ENCODE peak calls at places on chromosomes 13 and 19, in nine cellular contexts. N is cardiac muscle cell; Y is CD8-positive, alpha-beta T cell; P is body of pancreas; C is endodermal cell; J is psoas muscle; D is OCI-LY7; A is mucosa of descending colon; L is tibial artery. G is an unnamed sample. For H3K36me3, the result is how much of the 10 kb centered on the place peaks cover.

GRCh38 chr19:49602806-49603205 is 11.8 kb downstream of the PRR12 start:
- DNase-seq in D (no peak), N (no peak), J (no peak), C (no peak), L (no peak), A (no peak), P (no peak), Y (no peak), G (no peak)

GRCh38 chr13:27194895-27195764 is 23.5 kb upstream of the USP12 start:
- DNase-seq in D (no peak), A (no peak), L (no peak), C (no peak), Y (no peak), J (no peak), N (peak), P (no peak), G (peak)

GRCh38 chr19:29105629-29106352 is 107.2 kb downstream of the UQCRFS1 start:
- DNase-seq in J (no peak), N (no peak), P (no peak), D (no peak), Y (no peak), C (no peak), L (peak), A (no peak), G (no peak)

GRCh38 chr19:45667620-45668341 is at the start of gene GIPR:
- DNase-seq in L (no peak), D (peak), N (no peak), A (peak), Y (peak), P (peak), C (peak), J (peak), G (no peak)

GRCh38 chr13:95745752-95746151 is 68.8 kb downstream of the DNAJC3 start:
- DNase-seq in D (no peak), L (no peak), P (no peak), C (no peak), J (no peak), N (peak), A (no peak), Y (no peak), G (no peak)

GRCh38 chr13:71395053-71395452 is 472.0 kb downstream of the DACH1 start:
- DNase-seq in C (no peak), D (no peak), J (no peak), A (no peak), N (no peak), Y (no peak), L (no peak), P (no peak), G (no peak)

GRCh38 chr13:98768522-98768921 is 16.1 kb upstream of the SLC15A1 start:
- DNase-seq in C (no peak), P (no peak), L (no peak), D (no peak), N (no peak), Y (no peak), A (no peak), J (no peak), G (no peak)

GRCh38 chr19:47005164-47005641 is 14.4 kb upstream of the NPAS1 start:
- DNase-seq in Y (no peak), J (no peak), D (no peak), P (no peak), N (no peak), A (no peak), L (no peak), C (peak), G (no peak)

GRCh38 chr13:21849323-21849722 is 178.4 kb downstream of the FGF9 start:
- DNase-seq in Y (no peak), N (peak), A (peak), P (peak), L (no peak), C (peak), D (peak), J (no peak), G (no peak)

GRCh38 chr13:92547256-92547655 is 679.4 kb upstream of the GPC6 start:
- DNase-seq in Y (no peak), P (no peak), L (no peak), J (no peak), A (no peak), D (no peak), N (peak), C (no peak), G (peak)

GRCh38 chr19:51016798-51017683 is 2.5 kb downstream of the KLK10 start:
- DNase-seq in J (no peak), D (peak), A (peak), N (peak), L (no peak), P (peak), Y (peak), C (peak), G (no peak)

GRCh38 chr13:20160346-20161274 is at the start of gene GJA3:
- DNase-seq in D (no peak), Y (peak), A (peak), P (peak), C (peak), L (no peak), J (no peak), N (peak), G (no peak)

GRCh38 chr19:38190793-38191192 is 33.2 kb downstream of the DPF1 start:
- DNase-seq in N (no peak), L (no peak), A (no peak), P (no peak), J (no peak), C (no peak), Y (no peak), D (no peak), G (no peak)

GRCh38 chr19:45250832-45251451 is at the start of gene MARK4:
- DNase-seq in C (peak), N (peak), L (peak), D (peak), Y (peak), J (peak), A (peak), P (peak), G (no peak)

GRCh38 chr19:19575411-19575810 is 37.3 kb downstream of the CILP2 start:
- DNase-seq in J (no peak), L (no peak), A (no peak), Y (no peak), N (no peak), D (no peak), P (no peak), C (peak), G (no peak)

GRCh38 chr19:41936961-41937360 is 8.7 kb upstream of the ERFL start:
- DNase-seq in D (no peak), J (no peak), A (no peak), Y (no peak), N (no peak), P (no peak), L (no peak), C (peak), G (no peak)

DNA sequence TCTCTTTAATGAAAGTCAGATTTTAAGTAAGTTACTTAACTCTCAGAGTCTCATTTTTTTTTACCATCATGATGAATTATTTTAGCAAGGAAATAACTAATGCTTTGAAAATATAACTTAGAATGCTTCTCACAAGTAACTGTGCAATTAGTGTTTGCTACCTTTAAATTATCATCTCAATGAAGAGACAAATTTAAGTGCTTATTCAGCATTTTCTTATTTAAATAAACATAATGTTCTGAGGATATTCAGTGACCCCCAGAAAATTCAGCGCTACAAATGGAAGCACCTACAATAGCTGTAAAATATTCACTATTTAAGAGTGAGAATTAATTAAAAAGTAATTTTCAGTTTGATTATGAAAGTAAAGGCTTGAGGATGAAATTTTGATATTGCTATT is 527.2 kb downstream of the SLITRK1 start:
- DNase-seq in J (no peak), L (no peak), D (no peak), P (no peak), A (no peak), Y (no peak), N (no peak), C (no peak), G (no peak)
- TF ChIP-seq CTCF in J (no peak), L (no peak), D (no peak), P (no peak), A (no peak), Y (no peak), N (no peak), C (no peak), G (no peak)

GRCh38 chr19:6092329-6093286 is 17.7 kb downstream of the RFX2 start:
- DNase-seq in Y (no peak), C (peak), J (peak), L (peak), A (peak), D (no peak), P (peak), N (peak), G (peak)
- H3K4me3 ChIP-seq in Y (no peak), C (peak), J (peak), L (peak), A (no peak), D (no peak), P (no peak), N (no peak), G (no peak)

DNA sequence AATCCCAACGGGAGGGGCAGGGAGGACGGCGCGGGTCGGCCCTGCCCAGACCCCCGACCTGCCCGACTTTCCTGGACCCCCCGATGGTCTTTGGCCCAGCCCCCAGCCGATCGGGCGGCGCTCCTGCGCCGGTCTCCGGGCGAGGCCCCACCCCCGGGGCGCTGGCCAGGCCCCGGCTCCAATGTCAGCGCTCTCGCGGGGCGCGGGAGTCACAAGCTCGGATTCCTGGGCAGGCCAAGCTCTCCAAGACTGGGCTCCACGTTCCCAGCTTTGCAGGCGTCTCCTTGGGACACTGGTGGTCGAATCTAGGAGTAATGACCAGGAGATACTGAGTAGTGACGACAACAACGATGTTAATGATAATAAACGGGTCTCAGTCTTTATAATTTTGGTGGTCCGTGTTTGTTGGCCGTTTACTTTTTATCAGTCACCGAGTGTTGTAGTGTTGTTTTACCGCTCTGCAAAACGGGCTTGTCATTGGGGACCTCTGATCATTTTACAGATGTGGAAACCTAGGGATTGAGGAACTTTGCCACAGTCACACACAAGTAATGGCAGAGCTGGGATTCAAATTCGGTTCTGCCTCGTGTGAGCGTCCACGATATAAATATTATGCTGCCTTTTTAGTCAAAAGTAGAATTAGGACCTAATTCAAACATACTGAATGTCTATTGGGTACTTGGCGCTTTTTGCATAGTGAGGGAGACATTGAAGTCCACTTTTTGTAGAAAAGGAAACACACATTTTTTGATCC is 607 bp downstream of the RAD23A start:
- DNase-seq in A (peak), C (peak), D (peak), P (peak), N (peak), J (peak), L (peak), Y (peak), G (no peak)
- H3K36me3 ChIP-seq in A (under half), C (half or more), D (half or more), P (under half), N (half or more), J (half or more), L (half or more), Y (half or more), G (under half)

DNA sequence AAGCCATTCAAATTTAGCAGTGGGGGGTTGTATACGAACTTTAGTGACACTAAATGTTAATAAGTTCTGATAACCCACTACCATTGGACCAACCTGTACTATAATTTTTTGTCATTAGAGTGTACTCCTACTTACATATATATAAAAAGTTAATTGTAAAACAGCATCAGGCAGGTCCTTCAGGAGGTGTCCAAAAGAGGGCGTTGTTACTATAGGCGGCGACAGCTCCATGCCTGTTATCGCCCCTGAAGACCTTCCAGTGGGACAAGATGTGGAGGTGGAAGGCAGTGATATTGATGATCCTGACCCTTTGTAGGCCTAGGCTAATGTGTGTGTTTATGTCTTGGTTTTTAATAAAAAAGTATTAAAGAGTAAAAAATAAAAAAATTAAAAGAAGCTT is 27.5 kb downstream of the SPRYD7 start:
- DNase-seq in D (peak), A (peak), J (no peak), L (no peak), N (no peak), P (no peak), C (peak), Y (no peak), G (no peak)
- TF ChIP-seq CTCF in D (peak), A (no peak), J (no peak), L (no peak), N (no peak), P (no peak), C (peak), Y (no peak), G (no peak)

DNA sequence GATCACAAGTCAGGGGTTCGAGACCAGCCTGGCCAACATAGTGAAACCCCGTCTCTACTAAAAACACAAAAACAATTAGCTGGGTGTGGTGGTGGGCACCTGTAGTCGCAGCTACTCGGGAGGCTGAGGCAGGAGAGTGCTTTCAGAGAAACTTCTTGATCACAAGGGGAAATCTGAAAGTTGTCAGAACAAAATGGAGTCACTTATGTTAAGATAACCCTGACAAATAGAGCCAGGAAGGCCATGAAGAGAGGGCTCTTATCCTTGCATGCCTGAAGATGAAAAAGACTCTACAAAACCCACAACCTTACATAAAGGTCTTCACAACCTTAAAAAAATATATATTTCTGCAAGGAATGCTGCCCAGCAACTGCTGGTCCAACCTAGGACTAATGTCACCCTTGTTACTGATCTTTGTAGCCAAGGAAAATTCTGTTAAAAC is 1.2 kb downstream of the CARD8 start:
- DNase-seq in N (no peak), D (no peak), L (no peak), C (no peak), Y (no peak), A (no peak), J (no peak), P (no peak), G (no peak)
- H3K4me3 ChIP-seq in N (peak), D (peak), L (peak), C (peak), Y (peak), A (no peak), J (peak), P (no peak), G (no peak)

GRCh38 chr19:43748205-43748594 is 6.6 kb downstream of the SMG9 start:
- DNase-seq in D (no peak), P (no peak), C (no peak), A (no peak), J (no peak), N (no peak), Y (no peak), L (no peak), G (no peak)
- H3K36me3 ChIP-seq in D (half or more), P (under half), C (half or more), A (under half), J (half or more), N (under half), Y (under half), L (half or more), G (under half)

DNA sequence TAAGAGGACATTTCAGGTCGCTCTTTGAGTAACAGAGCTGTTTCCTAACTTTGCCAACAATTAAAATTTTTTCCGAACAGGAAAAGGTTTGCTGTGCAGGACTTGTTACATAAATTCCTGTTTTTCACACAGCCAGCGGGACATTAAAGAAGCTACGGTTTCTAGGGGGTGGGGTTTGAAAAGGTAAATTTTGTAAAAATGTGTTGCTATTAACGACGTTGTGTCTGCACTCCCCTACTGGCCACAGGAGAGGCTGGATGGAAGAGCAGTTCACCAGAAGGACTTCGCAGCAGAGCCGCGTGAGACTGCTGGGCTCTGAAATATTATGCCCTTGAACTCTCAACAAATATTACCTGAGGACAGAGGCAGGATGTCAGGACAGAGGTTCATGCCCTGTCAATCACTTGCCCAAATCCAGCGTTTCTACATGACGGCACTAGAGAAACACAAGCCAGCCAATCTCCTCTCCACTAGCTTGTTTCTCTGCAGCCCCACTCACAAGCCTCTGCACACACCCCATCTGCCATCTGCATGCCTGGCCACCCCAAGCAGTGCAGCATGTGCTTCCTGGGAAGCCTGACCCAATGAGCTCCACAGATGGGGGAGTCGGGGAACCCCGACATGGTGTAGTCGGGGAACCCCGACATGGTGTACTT is 102.0 kb downstream of the FOXO1 start:
- DNase-seq in N (peak), P (no peak), L (no peak), A (no peak), Y (no peak), C (no peak), J (no peak), D (peak), G (no peak)
- TF ChIP-seq CTCF in N (peak), P (no peak), L (no peak), A (no peak), Y (no peak), C (peak), J (peak), D (peak), G (peak)

GRCh38 chr13:51730927-51731326 is 73.0 kb downstream of the DHRS12 start:
- DNase-seq in P (no peak), C (no peak), A (no peak), J (no peak), Y (no peak), L (no peak), N (no peak), D (no peak), G (no peak)

GRCh38 chr13:51731759-51732158 is 72.2 kb downstream of the DHRS12 start:
- DNase-seq in P (no peak), C (no peak), D (no peak), A (no peak), J (no peak), Y (no peak), N (peak), L (no peak), G (no peak)

GRCh38 chr13:51728972-51729371 is 75.0 kb downstream of the DHRS12 start:
- DNase-seq in N (peak), J (no peak), A (no peak), D (no peak), P (no peak), Y (no peak), L (no peak), C (no peak), G (no peak)

GRCh38 chr13:51728275-51728673 is 75.7 kb downstream of the DHRS12 start:
- DNase-seq in Y (no peak), L (no peak), N (no peak), A (no peak), J (no peak), D (no peak), C (no peak), P (no peak), G (no peak)

GRCh38 chr13:51729853-51730553 is 74.0 kb downstream of the DHRS12 start:
- DNase-seq in N (peak), Y (no peak), C (no peak), A (no peak), P (no peak), L (peak), J (peak), D (no peak), G (peak)
- H3K4me3 ChIP-seq in N (no peak), Y (no peak), C (no peak), A (no peak), P (no peak), L (peak), J (no peak), D (no peak), G (no peak)

G was measured in kidney epithelial cell.